ENCODE peak calls at places on chromosome 9, in eight cellular contexts. Z is fibroblast of lung, L is stomach, T is neural progenitor cell, B is A549, X is heart right ventricle, H is ovary, N is hepatocyte. Q is an unnamed sample.
A peak's percentile ranks its signal among the peaks of the same experiment; 100 is the strongest.

GRCh38 chr9:34098307-34098706 is 28.2 kb downstream of the DCAF12 start:
- DNase-seq in Z (no peak), L (no peak), T (no peak), B (no peak), X (no peak), H (no peak), N (no peak), Q (no peak)

GRCh38 chr9:89138463-89139390 is 39.9 kb downstream of the SHC3 start:
- DNase-seq in Z (no peak), L (no peak), T (no peak), B (no peak), X (no peak), H (no peak), N (no peak), Q (no peak)

GRCh38 chr9:107487521-107488399 is 1.8 kb downstream of the KLF4 start:
- DNase-seq in Z (peak; percentile 78), L (peak; percentile 68), T (peak; percentile 85), B (peak; percentile 33), X (peak; percentile 67), H (peak; percentile 71), N (peak; percentile 85), Q (no peak)

GRCh38 chr9:117414906-117415583 is at the start of gene ASTN2:
- DNase-seq in Z (no peak), L (no peak), T (peak; percentile 68), B (no peak), X (peak; percentile 14), H (no peak), N (no peak), Q (no peak)

GRCh38 chr9:17938256-17938655 is 359.4 kb downstream of the SH3GL2 start:
- DNase-seq in Z (no peak), L (no peak), T (no peak), B (no peak), X (no peak), H (no peak), N (no peak), Q (no peak)

GRCh38 chr9:6692891-6693361 is 47.4 kb upstream of the GLDC start:
- DNase-seq in Z (no peak), L (no peak), T (no peak), B (no peak), X (no peak), H (no peak), N (no peak), Q (no peak)

GRCh38 chr9:37775216-37775919 is 9.5 kb downstream of the EXOSC3 start:
- DNase-seq in Z (no peak), L (no peak), T (no peak), B (no peak), X (no peak), H (no peak), N (no peak), Q (no peak)

GRCh38 chr9:4985376-4986266 is 549 bp downstream of the JAK2 start:
- DNase-seq in Z (peak; percentile 48), L (peak; percentile 43), T (peak; percentile 55), B (no peak), X (peak; percentile 20), H (peak; percentile 35), N (peak; percentile 70), Q (no peak)

GRCh38 chr9:135372036-135372435 is 107.5 kb upstream of the PPP1R26 start:
- DNase-seq in Z (no peak), L (no peak), T (no peak), B (no peak), X (no peak), H (no peak), N (no peak), Q (no peak)

GRCh38 chr9:131418143-131419028 is 24.5 kb downstream of the PRRC2B start:
- DNase-seq in Z (no peak), L (peak; percentile 70), T (peak; percentile 75), B (no peak), X (no peak), H (no peak), N (peak; percentile 49), Q (no peak)

GRCh38 chr9:69798737-69799136 is 21.9 kb upstream of the CFAP95 start:
- DNase-seq in Z (no peak), L (no peak), T (no peak), B (no peak), X (no peak), H (no peak), N (no peak), Q (no peak)

GRCh38 chr9:93258419-93258817 is 74.5 kb downstream of the WNK2 start:
- DNase-seq in Z (no peak), L (peak; percentile 17), T (no peak), B (no peak), X (no peak), H (no peak), N (no peak), Q (no peak)

GRCh38 chr9:114363424-114363823 is 24.4 kb downstream of the AKNA start:
- DNase-seq in Z (no peak), L (no peak), T (no peak), B (no peak), X (no peak), H (no peak), N (no peak), Q (no peak)

GRCh38 chr9:5592231-5592630 is 36.7 kb upstream of the RIC1 start:
- DNase-seq in Z (no peak), L (no peak), T (no peak), B (no peak), X (no peak), H (no peak), N (no peak), Q (no peak)

GRCh38 chr9:38107405-38107804 is 38.4 kb upstream of the SHB start:
- DNase-seq in Z (no peak), L (no peak), T (no peak), B (no peak), X (no peak), H (no peak), N (no peak), Q (no peak)

GRCh38 chr9:134064711-134065110 is 3.1 kb downstream of the BRD3 start:
- DNase-seq in Z (no peak), L (peak; percentile 25), T (peak; percentile 2), B (no peak), X (no peak), H (no peak), N (no peak), Q (no peak)

GRCh38 chr9:89536618-89537017 is 38.7 kb upstream of the SEMA4D start:
- DNase-seq in Z (no peak), L (no peak), T (no peak), B (no peak), X (no peak), H (no peak), N (no peak), Q (no peak)

GRCh38 chr9:77161191-77161590 is 16.1 kb upstream of the VPS13A start:
- DNase-seq in Z (no peak), L (no peak), T (no peak), B (no peak), X (no peak), H (no peak), N (no peak), Q (no peak)

GRCh38 chr9:109880276-109881169 is 100.5 kb downstream of the PALM2AKAP2 start:
- DNase-seq in Z (peak; percentile 24), L (no peak), T (peak; percentile 55), B (peak; percentile 66), X (no peak), H (no peak), N (peak; percentile 47), Q (no peak)

GRCh38 chr9:76456202-76456926 is 2.6 kb upstream of the GCNT1 start:
- DNase-seq in Z (peak; percentile 77), L (peak; percentile 86), T (peak; percentile 40), B (no peak), X (no peak), H (no peak), N (peak; percentile 88), Q (no peak)

GRCh38 chr9:135692410-135692809 is 6.9 kb downstream of the SOHLH1 start:
- DNase-seq in Z (no peak), L (no peak), T (no peak), B (no peak), X (no peak), H (no peak), N (peak; percentile 31), Q (no peak)

GRCh38 chr9:37151802-37152201 is 31.4 kb downstream of the ZCCHC7 start:
- DNase-seq in Z (no peak), L (no peak), T (no peak), B (no peak), X (no peak), H (no peak), N (no peak), Q (no peak)

GRCh38 chr9:96618209-96619108 is 1.2 kb downstream of the CDC14B start:
- DNase-seq in Z (peak; percentile 43), L (peak; percentile 52), T (peak; percentile 47), B (peak; percentile 48), X (peak; percentile 45), H (peak; percentile 32), N (peak; percentile 77), Q (no peak)

DNA sequence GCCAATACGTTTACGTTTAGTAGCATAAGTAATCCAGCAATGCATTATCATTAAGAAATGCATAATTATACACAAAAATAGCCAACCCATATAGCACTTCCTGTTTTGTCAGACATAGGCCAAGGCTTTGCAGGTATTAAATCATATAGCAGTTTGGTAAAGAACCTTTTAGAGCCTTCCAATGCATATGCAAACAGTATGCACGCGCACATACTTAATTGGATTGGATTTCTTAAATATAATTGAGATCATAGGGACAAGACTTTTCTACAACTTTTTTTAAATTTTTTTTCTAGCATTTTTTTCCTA is 718 bp upstream of the SPTLC1 start:
- DNase-seq in Z (no peak), L (no peak), T (no peak), B (no peak), X (no peak), H (no peak), N (no peak), Q (no peak)
- H3K27ac ChIP-seq in Z (peak overlapping the region; percentile 89), L (peak overlapping the region; percentile 89), T (no peak overlapping the region), B (peak overlapping the region; percentile 85), X (peak overlapping the region; percentile 83), H (peak overlapping the region; percentile 76), N (peak overlapping the region; percentile 63), Q (peak overlapping the region; percentile 79)

DNA sequence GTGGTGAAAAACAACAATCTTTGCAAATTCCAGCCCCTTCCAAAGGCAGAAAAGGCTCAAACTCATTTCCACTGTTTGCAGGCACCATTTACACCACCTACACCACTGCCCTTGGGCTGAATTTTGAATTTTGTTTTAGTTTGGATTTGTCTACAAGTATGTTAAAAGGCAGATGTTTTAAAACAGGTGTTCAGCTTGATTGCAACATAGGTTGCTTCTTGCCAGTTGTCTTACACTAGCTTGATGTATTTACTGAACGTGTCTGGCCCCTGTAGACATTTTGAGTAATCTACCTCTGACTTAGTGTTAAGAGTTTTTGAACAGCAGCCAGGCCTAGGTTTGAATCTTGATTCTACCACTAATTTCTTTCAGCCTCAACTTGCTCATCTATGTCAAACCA is 156.4 kb upstream of the SLC44A1 start:
- DNase-seq in Z (no peak), L (no peak), T (no peak), B (no peak), X (no peak), H (no peak), N (no peak), Q (no peak)
- H3K27ac ChIP-seq in Z (no peak overlapping the region), L (no peak overlapping the region), T (no peak overlapping the region), B (no peak overlapping the region), X (no peak overlapping the region), H (no peak overlapping the region), N (no peak overlapping the region), Q (no peak overlapping the region)

GRCh38 chr9:1474259-1474658 is 424.1 kb downstream of the DMRT2 start:
- DNase-seq in Z (no peak), L (no peak), T (no peak), B (no peak), X (no peak), H (no peak), N (no peak), Q (no peak)
- H3K27ac ChIP-seq in Z (no peak overlapping the region), L (no peak overlapping the region), T (no peak overlapping the region), B (no peak overlapping the region), X (no peak overlapping the region), H (no peak overlapping the region), N (no peak overlapping the region), Q (no peak overlapping the region)

GRCh38 chr9:91839926-91840464 is 110.0 kb downstream of the ROR2 start:
- DNase-seq in Z (no peak), L (no peak), T (no peak), B (no peak), X (no peak), H (no peak), N (no peak), Q (no peak)
- H3K27ac ChIP-seq in Z (no peak overlapping the region), L (no peak overlapping the region), T (no peak overlapping the region), B (no peak overlapping the region), X (no peak overlapping the region), H (no peak overlapping the region), N (no peak overlapping the region), Q (no peak overlapping the region)